ENCODE peak calls at places on chromosomes 13 and 19, in seven cellular contexts. One of them, this sample, is unnamed. For H3K4me1, the result is how much of the 10 kb centered on the place peaks cover.

GRCh38 chr13:112333756-112334543 is 42.2 kb upstream of the SPACA7 start:
- DNase-seq in transverse colon: no peak
- DNase-seq in upper lobe of right lung: no peak
- DNase-seq in CD8-positive, alpha-beta T cell: no peak
- DNase-seq in ascending aorta: no peak
- DNase-seq in fibroblast of lung: peak
- DNase-seq in mucosa of descending colon: no peak
- DNase-seq in this sample: peak

GRCh38 chr19:1945899-1946298 is 4.9 kb downstream of the CSNK1G2 start:
- DNase-seq in transverse colon: peak
- DNase-seq in upper lobe of right lung: peak
- DNase-seq in CD8-positive, alpha-beta T cell: peak
- DNase-seq in ascending aorta: no peak
- DNase-seq in fibroblast of lung: peak
- DNase-seq in mucosa of descending colon: peak
- DNase-seq in this sample: peak

GRCh38 chr19:10699650-10700335 is 1.4 kb upstream of the QTRT1 start:
- DNase-seq in transverse colon: peak
- DNase-seq in upper lobe of right lung: no peak
- DNase-seq in CD8-positive, alpha-beta T cell: peak
- DNase-seq in ascending aorta: no peak
- DNase-seq in fibroblast of lung: peak
- DNase-seq in mucosa of descending colon: no peak
- DNase-seq in this sample: peak

GRCh38 chr19:2922987-2923386 is 21.8 kb downstream of the ZNF77 start:
- DNase-seq in transverse colon: no peak
- DNase-seq in upper lobe of right lung: no peak
- DNase-seq in CD8-positive, alpha-beta T cell: no peak
- DNase-seq in ascending aorta: no peak
- DNase-seq in fibroblast of lung: peak
- DNase-seq in mucosa of descending colon: no peak
- DNase-seq in this sample: no peak

GRCh38 chr13:43804461-43805070 is 17.8 kb upstream of the ENOX1 start:
- DNase-seq in transverse colon: no peak
- DNase-seq in upper lobe of right lung: no peak
- DNase-seq in CD8-positive, alpha-beta T cell: no peak
- DNase-seq in ascending aorta: no peak
- DNase-seq in fibroblast of lung: peak
- DNase-seq in mucosa of descending colon: no peak
- DNase-seq in this sample: peak

GRCh38 chr13:76894401-76895110 is 8.4 kb upstream of the KCTD12 start:
- DNase-seq in transverse colon: no peak
- DNase-seq in upper lobe of right lung: no peak
- DNase-seq in CD8-positive, alpha-beta T cell: no peak
- DNase-seq in ascending aorta: no peak
- DNase-seq in fibroblast of lung: no peak
- DNase-seq in mucosa of descending colon: no peak
- DNase-seq in this sample: no peak

GRCh38 chr19:11745871-11746270 is 7.1 kb upstream of the ZNF823 start:
- DNase-seq in transverse colon: no peak
- DNase-seq in upper lobe of right lung: no peak
- DNase-seq in CD8-positive, alpha-beta T cell: no peak
- DNase-seq in ascending aorta: no peak
- DNase-seq in fibroblast of lung: no peak
- DNase-seq in mucosa of descending colon: no peak
- DNase-seq in this sample: no peak

GRCh38 chr13:109652536-109652935 is 133.8 kb downstream of the IRS2 start:
- DNase-seq in transverse colon: no peak
- DNase-seq in upper lobe of right lung: no peak
- DNase-seq in CD8-positive, alpha-beta T cell: no peak
- DNase-seq in ascending aorta: no peak
- DNase-seq in fibroblast of lung: no peak
- DNase-seq in mucosa of descending colon: no peak
- DNase-seq in this sample: no peak

GRCh38 chr13:95176611-95177259 is 124.5 kb downstream of the ABCC4 start:
- DNase-seq in transverse colon: no peak
- DNase-seq in upper lobe of right lung: no peak
- DNase-seq in CD8-positive, alpha-beta T cell: peak
- DNase-seq in ascending aorta: no peak
- DNase-seq in fibroblast of lung: peak
- DNase-seq in mucosa of descending colon: no peak
- DNase-seq in this sample: no peak

GRCh38 chr13:84405286-84405685 is 523.0 kb upstream of the SLITRK1 start:
- DNase-seq in transverse colon: no peak
- DNase-seq in upper lobe of right lung: no peak
- DNase-seq in CD8-positive, alpha-beta T cell: no peak
- DNase-seq in ascending aorta: no peak
- DNase-seq in fibroblast of lung: peak
- DNase-seq in mucosa of descending colon: no peak
- DNase-seq in this sample: no peak

GRCh38 chr13:24706886-24707585 is 26.8 kb downstream of the ATP12A start:
- DNase-seq in transverse colon: no peak
- DNase-seq in upper lobe of right lung: no peak
- DNase-seq in CD8-positive, alpha-beta T cell: no peak
- DNase-seq in ascending aorta: no peak
- DNase-seq in fibroblast of lung: no peak
- DNase-seq in mucosa of descending colon: no peak
- DNase-seq in this sample: no peak

GRCh38 chr13:113926951-113927660 is 46.8 kb downstream of the C13orf46 start:
- DNase-seq in transverse colon: no peak
- DNase-seq in upper lobe of right lung: no peak
- DNase-seq in CD8-positive, alpha-beta T cell: no peak
- DNase-seq in ascending aorta: no peak
- DNase-seq in fibroblast of lung: no peak
- DNase-seq in mucosa of descending colon: no peak
- DNase-seq in this sample: no peak

GRCh38 chr19:48598996-48599626 is 7.4 kb upstream of the SPACA4 start:
- DNase-seq in transverse colon: no peak
- DNase-seq in upper lobe of right lung: no peak
- DNase-seq in CD8-positive, alpha-beta T cell: no peak
- DNase-seq in ascending aorta: no peak
- DNase-seq in fibroblast of lung: no peak
- DNase-seq in mucosa of descending colon: no peak
- DNase-seq in this sample: no peak

GRCh38 chr19:48596237-48596636 is 10.3 kb upstream of the SPACA4 start:
- DNase-seq in transverse colon: no peak
- DNase-seq in upper lobe of right lung: no peak
- DNase-seq in CD8-positive, alpha-beta T cell: no peak
- DNase-seq in ascending aorta: no peak
- DNase-seq in fibroblast of lung: no peak
- DNase-seq in mucosa of descending colon: no peak
- DNase-seq in this sample: no peak

GRCh38 chr19:48595833-48596232 is 10.7 kb upstream of the SPACA4 start:
- DNase-seq in transverse colon: no peak
- DNase-seq in upper lobe of right lung: no peak
- DNase-seq in CD8-positive, alpha-beta T cell: no peak
- DNase-seq in ascending aorta: no peak
- DNase-seq in fibroblast of lung: no peak
- DNase-seq in mucosa of descending colon: no peak
- DNase-seq in this sample: no peak

GRCh38 chr19:48596679-48597465 is 9.7 kb upstream of the SPACA4 start:
- DNase-seq in transverse colon: no peak
- DNase-seq in upper lobe of right lung: no peak
- DNase-seq in CD8-positive, alpha-beta T cell: peak
- DNase-seq in ascending aorta: no peak
- DNase-seq in fibroblast of lung: no peak
- DNase-seq in mucosa of descending colon: no peak
- DNase-seq in this sample: no peak

DNA sequence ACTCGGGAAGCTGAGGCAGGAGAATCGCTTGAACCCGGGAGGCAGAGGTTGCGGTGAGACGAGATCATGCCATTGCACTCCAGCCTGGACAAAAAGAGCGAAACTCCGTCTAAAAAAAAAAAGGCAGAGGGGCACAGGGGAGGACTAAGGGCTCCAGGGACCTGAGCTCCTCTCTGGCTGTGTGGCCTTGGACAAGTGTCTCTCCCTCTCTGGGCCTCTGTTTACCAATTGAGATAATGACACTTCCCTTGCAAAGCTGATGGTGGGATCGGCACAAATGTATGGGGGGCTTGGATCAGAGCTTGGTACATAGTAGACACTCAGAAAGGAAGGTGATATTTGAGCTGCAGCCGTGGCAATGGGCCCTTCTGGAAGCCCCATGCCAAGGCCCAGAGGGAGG is 11.4 kb upstream of the SPACA4 start:
- DNase-seq in transverse colon: no peak
- DNase-seq in upper lobe of right lung: no peak
- DNase-seq in CD8-positive, alpha-beta T cell: no peak
- DNase-seq in ascending aorta: no peak
- DNase-seq in fibroblast of lung: no peak
- DNase-seq in mucosa of descending colon: no peak
- DNase-seq in this sample: no peak
- H3K4me1 ChIP-seq in transverse colon: under half
- H3K4me1 ChIP-seq in upper lobe of right lung: under half
- H3K4me1 ChIP-seq in CD8-positive, alpha-beta T cell: under half
- H3K4me1 ChIP-seq in ascending aorta: under half
- H3K4me1 ChIP-seq in fibroblast of lung: under half
- H3K4me1 ChIP-seq in mucosa of descending colon: under half
- H3K4me1 ChIP-seq in this sample: under half

GRCh38 chr19:40588926-40589569 is 12.1 kb upstream of the LTBP4 start:
- DNase-seq in transverse colon: no peak
- DNase-seq in upper lobe of right lung: no peak
- DNase-seq in CD8-positive, alpha-beta T cell: no peak
- DNase-seq in ascending aorta: no peak
- DNase-seq in fibroblast of lung: no peak
- DNase-seq in mucosa of descending colon: no peak
- DNase-seq in this sample: no peak
- H3K4me1 ChIP-seq in transverse colon: under half
- H3K4me1 ChIP-seq in upper lobe of right lung: under half
- H3K4me1 ChIP-seq in CD8-positive, alpha-beta T cell: under half
- H3K4me1 ChIP-seq in ascending aorta: under half
- H3K4me1 ChIP-seq in fibroblast of lung: under half
- H3K4me1 ChIP-seq in mucosa of descending colon: under half
- H3K4me1 ChIP-seq in this sample: under half

GRCh38 chr13:30109471-30110135 is 197.7 kb downstream of the KATNAL1 start:
- DNase-seq in transverse colon: no peak
- DNase-seq in upper lobe of right lung: no peak
- DNase-seq in CD8-positive, alpha-beta T cell: no peak
- DNase-seq in ascending aorta: no peak
- DNase-seq in fibroblast of lung: no peak
- DNase-seq in mucosa of descending colon: no peak
- DNase-seq in this sample: no peak

GRCh38 chr13:30112602-30113435 is 194.5 kb downstream of the KATNAL1 start:
- DNase-seq in transverse colon: peak
- DNase-seq in upper lobe of right lung: peak
- DNase-seq in CD8-positive, alpha-beta T cell: peak
- DNase-seq in ascending aorta: peak
- DNase-seq in fibroblast of lung: peak
- DNase-seq in mucosa of descending colon: peak
- DNase-seq in this sample: peak

GRCh38 chr13:30110301-30111070 is 196.9 kb downstream of the KATNAL1 start:
- DNase-seq in transverse colon: no peak
- DNase-seq in upper lobe of right lung: no peak
- DNase-seq in CD8-positive, alpha-beta T cell: no peak
- DNase-seq in ascending aorta: no peak
- DNase-seq in fibroblast of lung: no peak
- DNase-seq in mucosa of descending colon: no peak
- DNase-seq in this sample: no peak

GRCh38 chr13:30113531-30113930 is 193.8 kb downstream of the KATNAL1 start:
- DNase-seq in transverse colon: no peak
- DNase-seq in upper lobe of right lung: no peak
- DNase-seq in CD8-positive, alpha-beta T cell: no peak
- DNase-seq in ascending aorta: no peak
- DNase-seq in fibroblast of lung: no peak
- DNase-seq in mucosa of descending colon: no peak
- DNase-seq in this sample: no peak

GRCh38 chr13:30111810-30112209 is 195.5 kb downstream of the KATNAL1 start:
- DNase-seq in transverse colon: no peak
- DNase-seq in upper lobe of right lung: no peak
- DNase-seq in CD8-positive, alpha-beta T cell: no peak
- DNase-seq in ascending aorta: no peak
- DNase-seq in fibroblast of lung: no peak
- DNase-seq in mucosa of descending colon: no peak
- DNase-seq in this sample: peak
- H3K4me1 ChIP-seq in transverse colon: under half
- H3K4me1 ChIP-seq in upper lobe of right lung: under half
- H3K4me1 ChIP-seq in CD8-positive, alpha-beta T cell: under half
- H3K4me1 ChIP-seq in ascending aorta: under half
- H3K4me1 ChIP-seq in fibroblast of lung: under half
- H3K4me1 ChIP-seq in mucosa of descending colon: under half
- H3K4me1 ChIP-seq in this sample: under half

DNA sequence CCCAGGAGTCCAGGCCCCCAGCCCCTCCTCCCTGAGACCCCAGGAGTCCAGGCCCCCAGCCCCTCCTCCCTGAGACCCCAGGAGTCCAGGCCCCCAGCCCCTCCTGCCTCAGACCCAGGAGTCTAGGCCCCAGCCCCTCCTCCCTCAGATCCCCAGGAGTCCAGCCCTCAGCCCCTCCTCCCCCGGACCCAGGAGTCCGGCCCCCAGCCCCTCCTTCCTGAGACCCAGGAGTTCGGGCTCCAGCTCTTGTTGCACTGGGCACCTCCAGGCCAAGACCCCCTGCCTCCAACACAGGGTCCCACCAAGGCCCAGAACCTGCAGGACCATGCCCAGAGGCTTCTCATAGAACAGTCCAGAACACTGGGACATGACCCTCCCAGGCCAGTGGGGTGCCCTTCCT is 3.8 kb downstream of the ERCC1 start:
- DNase-seq in transverse colon: no peak
- DNase-seq in upper lobe of right lung: no peak
- DNase-seq in CD8-positive, alpha-beta T cell: no peak
- DNase-seq in ascending aorta: no peak
- DNase-seq in fibroblast of lung: no peak
- DNase-seq in mucosa of descending colon: no peak
- DNase-seq in this sample: no peak
- H3K4me1 ChIP-seq in transverse colon: under half
- H3K4me1 ChIP-seq in upper lobe of right lung: under half
- H3K4me1 ChIP-seq in CD8-positive, alpha-beta T cell: under half
- H3K4me1 ChIP-seq in ascending aorta: under half
- H3K4me1 ChIP-seq in fibroblast of lung: under half
- H3K4me1 ChIP-seq in mucosa of descending colon: under half
- H3K4me1 ChIP-seq in this sample: under half

GRCh38 chr19:12789098-12789903 is 2.0 kb upstream of the JUNB start:
- DNase-seq in transverse colon: no peak
- DNase-seq in upper lobe of right lung: no peak
- DNase-seq in CD8-positive, alpha-beta T cell: no peak
- DNase-seq in ascending aorta: no peak
- DNase-seq in fibroblast of lung: no peak
- DNase-seq in mucosa of descending colon: no peak
- DNase-seq in this sample: no peak
- H3K4me1 ChIP-seq in transverse colon: under half
- H3K4me1 ChIP-seq in upper lobe of right lung: half or more
- H3K4me1 ChIP-seq in CD8-positive, alpha-beta T cell: under half
- H3K4me1 ChIP-seq in ascending aorta: under half
- H3K4me1 ChIP-seq in fibroblast of lung: under half
- H3K4me1 ChIP-seq in mucosa of descending colon: under half
- H3K4me1 ChIP-seq in this sample: half or more